ENCODE peak calls at places on chromosome 19, in eight cellular contexts. A, P, C, T, H, O, B and J are unnamed samples.
A peak's percentile ranks its signal among the peaks of the same experiment; 100 is the strongest.

GRCh38 chr19:55366790-55367189 is 3.5 kb downstream of the IL11 start:
- DNase-seq in B (no peak), O (no peak), H (no peak), A (no peak), P (no peak), C (no peak), T (no peak), J (no peak)

GRCh38 chr19:14575428-14575980 is 3.6 kb upstream of the NDUFB7 start:
- DNase-seq in A (no peak), C (no peak), O (peak; percentile 42), H (no peak), T (no peak), P (no peak), B (no peak), J (no peak)

GRCh38 chr19:679418-680286 is 3.5 kb downstream of the FSTL3 start:
- DNase-seq in C (peak; percentile 64), T (peak; percentile 91), A (no peak), P (no peak), B (peak; percentile 43), H (no peak), O (peak; percentile 63), J (peak; percentile 78)

GRCh38 chr19:16325671-16326400 is 1.2 kb downstream of the KLF2 start:
- DNase-seq in O (no peak), A (no peak), T (no peak), H (no peak), P (no peak), C (no peak), B (peak; percentile 15), J (no peak)

GRCh38 chr19:1104452-1105216 is 840 bp downstream of the GPX4 start:
- DNase-seq in H (peak; percentile 53), A (no peak), T (peak; percentile 76), B (peak; percentile 78), P (no peak), C (no peak), O (peak; percentile 73), J (no peak)

GRCh38 chr19:29018542-29018941 is 194.4 kb downstream of the UQCRFS1 start:
- DNase-seq in P (no peak), C (no peak), A (no peak), T (no peak), H (no peak), B (no peak), O (no peak), J (no peak)

GRCh38 chr19:7778081-7778480 is 15.0 kb downstream of the CLEC4M start:
- DNase-seq in T (no peak), A (no peak), C (no peak), B (no peak), H (no peak), O (no peak), P (no peak), J (no peak)

GRCh38 chr19:18466354-18466753 is 28.4 kb upstream of the ISYNA1 start:
- DNase-seq in T (no peak), O (no peak), P (no peak), C (no peak), H (no peak), B (no peak), A (no peak), J (no peak)

GRCh38 chr19:49684251-49684982 is 5.0 kb upstream of the ADM5 start:
- DNase-seq in O (no peak), B (peak; percentile 65), C (no peak), A (no peak), H (no peak), T (no peak), P (no peak), J (no peak)

GRCh38 chr19:57675881-57676280 is 5.9 kb upstream of the ZNF551 start:
- DNase-seq in H (no peak), B (no peak), O (no peak), C (peak; percentile 56), T (no peak), A (no peak), P (no peak), J (no peak)

GRCh38 chr19:14385492-14385891 is 4.2 kb downstream of the ADGRE5 start:
- DNase-seq in P (no peak), O (no peak), A (no peak), H (no peak), T (no peak), B (no peak), C (no peak), J (no peak)

GRCh38 chr19:11465605-11466004 is 15.2 kb downstream of the ELAVL3 start:
- DNase-seq in T (no peak), O (no peak), C (no peak), A (no peak), P (no peak), B (no peak), H (no peak), J (no peak)

GRCh38 chr19:38073806-38074685 is 150.0 kb downstream of the DPF1 start:
- DNase-seq in T (peak; percentile 62), P (no peak), A (no peak), H (peak; percentile 15), O (no peak), C (no peak), B (no peak), J (no peak)

GRCh38 chr19:17855333-17856152 is 4.2 kb upstream of the RPL18A start:
- DNase-seq in H (peak; percentile 29), B (peak; percentile 86), O (peak; percentile 65), A (no peak), P (peak; percentile 91), T (peak; percentile 65), C (peak; percentile 22), J (no peak)

GRCh38 chr19:40006273-40006691 is 9.4 kb downstream of the ZNF546 start:
- DNase-seq in O (peak; percentile 92), B (peak; percentile 31), A (no peak), T (peak; percentile 59), P (no peak), C (peak; percentile 44), H (no peak), J (peak; percentile 45)

GRCh38 chr19:1273263-1274041 is 1.9 kb upstream of the FAM174C start:
- DNase-seq in P (no peak), H (no peak), O (no peak), C (no peak), B (no peak), T (peak; percentile 44), A (no peak), J (no peak)

GRCh38 chr19:37977992-37978391 is 71.0 kb downstream of the SIPA1L3 start:
- DNase-seq in O (peak; percentile 75), C (no peak), T (peak; percentile 43), B (no peak), A (no peak), P (no peak), H (no peak), J (peak; percentile 64)